ENCODE peak calls at places on chromosomes 2 and 18, in five cellular contexts. S is IMR-90, D is GM23338, Z is body of pancreas, L is B cell. J is an unnamed sample.

GRCh38 chr2:9753276-9753600 is 90.0 kb upstream of the TAF1B start:
- DNase-seq in S (peak), D (no peak), Z (no peak), L (no peak), J (no peak)

GRCh38 chr2:19425419-19425818 is 67.0 kb upstream of the OSR1 start:
- DNase-seq in S (no peak), D (no peak), Z (no peak), L (no peak), J (no peak)

GRCh38 chr2:8076453-8077284 is 605.2 kb upstream of the ID2 start:
- DNase-seq in S (no peak), D (no peak), Z (no peak), L (no peak), J (no peak)

GRCh38 chr2:128282976-128283810 is 35.5 kb downstream of the HS6ST1 start:
- DNase-seq in S (no peak), D (no peak), Z (no peak), L (no peak), J (no peak)

GRCh38 chr2:186883666-186884065 is 34.7 kb upstream of the ZSWIM2 start:
- DNase-seq in S (no peak), D (no peak), Z (no peak), L (no peak), J (peak)

GRCh38 chr18:79738041-79738461 is 58.4 kb downstream of the CTDP1 start:
- DNase-seq in S (no peak), D (no peak), Z (no peak), L (no peak), J (peak)

GRCh38 chr18:37335337-37335736 is 230.3 kb downstream of the CELF4 start:
- DNase-seq in S (no peak), D (no peak), Z (no peak), L (no peak), J (no peak)

GRCh38 chr2:200681731-200682130 is 95.9 kb downstream of the AOX1 start:
- DNase-seq in S (peak), D (no peak), Z (no peak), L (no peak), J (no peak)

GRCh38 chr18:8616026-8616401 is 6.8 kb downstream of the RAB12 start:
- DNase-seq in S (no peak), D (no peak), Z (no peak), L (no peak), J (no peak)

GRCh38 chr2:241469746-241470145 is 38.6 kb downstream of the STK25 start:
- DNase-seq in S (no peak), D (no peak), Z (no peak), L (no peak), J (no peak)

GRCh38 chr18:13241083-13241892 is 22.7 kb downstream of the LDLRAD4 start:
- DNase-seq in S (no peak), D (no peak), Z (no peak), L (no peak), J (no peak)

GRCh38 chr18:44771957-44772917 is 91.5 kb downstream of the SETBP1 start:
- DNase-seq in S (no peak), D (no peak), Z (peak), L (no peak), J (no peak)

GRCh38 chr2:207716061-207716460 is 4.6 kb downstream of the CCNYL1 start:
- DNase-seq in S (no peak), D (no peak), Z (no peak), L (no peak), J (no peak)

GRCh38 chr2:180657054-180657453 is 323.4 kb upstream of the UBE2E3 start:
- DNase-seq in S (peak), D (no peak), Z (no peak), L (no peak), J (peak)

GRCh38 chr2:179581605-179582004 is 279.8 kb downstream of the ZNF385B start:
- DNase-seq in S (no peak), D (no peak), Z (no peak), L (no peak), J (no peak)

GRCh38 chr2:179454443-179455218 is 190.0 kb upstream of the SESTD1 start:
- DNase-seq in S (peak), D (no peak), Z (no peak), L (no peak), J (no peak)

GRCh38 chr2:121316986-121317385 is 32.0 kb upstream of the TFCP2L1 start:
- DNase-seq in S (no peak), D (no peak), Z (no peak), L (no peak), J (no peak)

GRCh38 chr2:138090330-138090729 is 126.1 kb downstream of the HNMT start:
- DNase-seq in S (peak), D (peak), Z (no peak), L (no peak), J (no peak)
- TF ChIP-seq CTCF in S (peak), D (peak), Z (peak), L (no peak), J (peak)

DNA sequence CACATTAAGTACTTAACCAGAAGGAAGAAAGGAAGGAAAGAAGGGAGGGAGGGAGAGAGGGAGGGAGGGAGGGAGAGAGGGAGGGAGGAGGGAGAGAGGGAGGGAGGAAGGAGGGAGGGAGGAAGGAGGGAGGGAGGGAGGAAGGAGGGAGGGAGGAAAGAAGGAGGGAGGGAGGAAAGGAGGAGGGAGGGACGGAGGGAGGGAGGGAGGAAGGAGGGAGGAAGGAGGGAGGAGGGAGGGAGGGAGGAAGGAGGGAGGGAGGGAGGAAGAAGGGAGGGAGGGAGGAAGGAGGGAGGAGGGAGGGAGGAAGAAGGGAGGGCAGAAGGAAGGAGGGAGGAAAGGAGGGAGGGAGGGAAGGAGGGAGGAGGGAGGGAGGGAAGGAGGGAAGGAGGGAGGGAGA is 363.3 kb downstream of the MBD2 start:
- DNase-seq in S (peak), D (no peak), Z (no peak), L (no peak), J (no peak)
- TF ChIP-seq CTCF in S (no peak), D (no peak), Z (no peak), L (no peak), J (no peak)

GRCh38 chr2:13522917-13523821 is 806.4 kb downstream of the TRIB2 start:
- DNase-seq in S (no peak), D (peak), Z (peak), L (no peak), J (no peak)
- TF ChIP-seq CTCF in S (no peak), D (no peak), Z (no peak), L (no peak), J (no peak)

GRCh38 chr2:178211943-178212342 is 17.6 kb downstream of the OSBPL6 start:
- DNase-seq in S (no peak), D (peak), Z (no peak), L (no peak), J (no peak)

GRCh38 chr2:178211460-178211859 is 17.1 kb downstream of the OSBPL6 start:
- DNase-seq in S (no peak), D (peak), Z (no peak), L (no peak), J (no peak)

GRCh38 chr2:178205853-178206516 is 11.7 kb downstream of the OSBPL6 start:
- DNase-seq in S (peak), D (no peak), Z (no peak), L (no peak), J (peak)

GRCh38 chr2:178208336-178208735 is 14.0 kb downstream of the OSBPL6 start:
- DNase-seq in S (no peak), D (no peak), Z (no peak), L (no peak), J (no peak)

GRCh38 chr2:178208817-178209216 is 14.5 kb downstream of the OSBPL6 start:
- DNase-seq in S (peak), D (peak), Z (no peak), L (no peak), J (peak)
- TF ChIP-seq CTCF in S (peak), D (no peak), Z (peak), L (no peak), J (peak)

GRCh38 chr2:224449212-224450147 is 47.6 kb upstream of the FAM124B start:
- DNase-seq in S (no peak), D (peak), Z (peak), L (no peak), J (peak)
- TF ChIP-seq CTCF in S (peak), D (peak), Z (peak), L (peak), J (peak)

GRCh38 chr2:46781468-46782189 is 134.0 kb downstream of the MCFD2 start:
- DNase-seq in S (no peak), D (no peak), Z (no peak), L (no peak), J (no peak)

GRCh38 chr2:46778516-46778915 is 137.1 kb downstream of the MCFD2 start:
- DNase-seq in S (no peak), D (no peak), Z (no peak), L (no peak), J (peak)

GRCh38 chr2:46779447-46779941 is 136.1 kb downstream of the MCFD2 start:
- DNase-seq in S (peak), D (no peak), Z (peak), L (no peak), J (peak)

GRCh38 chr2:46780411-46780800 is 135.2 kb downstream of the MCFD2 start:
- DNase-seq in S (no peak), D (no peak), Z (no peak), L (no peak), J (no peak)

GRCh38 chr2:46780801-46781445 is 134.7 kb downstream of the MCFD2 start:
- DNase-seq in S (peak), D (peak), Z (no peak), L (no peak), J (peak)
- TF ChIP-seq CTCF in S (peak), D (peak), Z (no peak), L (no peak), J (peak)

DNA sequence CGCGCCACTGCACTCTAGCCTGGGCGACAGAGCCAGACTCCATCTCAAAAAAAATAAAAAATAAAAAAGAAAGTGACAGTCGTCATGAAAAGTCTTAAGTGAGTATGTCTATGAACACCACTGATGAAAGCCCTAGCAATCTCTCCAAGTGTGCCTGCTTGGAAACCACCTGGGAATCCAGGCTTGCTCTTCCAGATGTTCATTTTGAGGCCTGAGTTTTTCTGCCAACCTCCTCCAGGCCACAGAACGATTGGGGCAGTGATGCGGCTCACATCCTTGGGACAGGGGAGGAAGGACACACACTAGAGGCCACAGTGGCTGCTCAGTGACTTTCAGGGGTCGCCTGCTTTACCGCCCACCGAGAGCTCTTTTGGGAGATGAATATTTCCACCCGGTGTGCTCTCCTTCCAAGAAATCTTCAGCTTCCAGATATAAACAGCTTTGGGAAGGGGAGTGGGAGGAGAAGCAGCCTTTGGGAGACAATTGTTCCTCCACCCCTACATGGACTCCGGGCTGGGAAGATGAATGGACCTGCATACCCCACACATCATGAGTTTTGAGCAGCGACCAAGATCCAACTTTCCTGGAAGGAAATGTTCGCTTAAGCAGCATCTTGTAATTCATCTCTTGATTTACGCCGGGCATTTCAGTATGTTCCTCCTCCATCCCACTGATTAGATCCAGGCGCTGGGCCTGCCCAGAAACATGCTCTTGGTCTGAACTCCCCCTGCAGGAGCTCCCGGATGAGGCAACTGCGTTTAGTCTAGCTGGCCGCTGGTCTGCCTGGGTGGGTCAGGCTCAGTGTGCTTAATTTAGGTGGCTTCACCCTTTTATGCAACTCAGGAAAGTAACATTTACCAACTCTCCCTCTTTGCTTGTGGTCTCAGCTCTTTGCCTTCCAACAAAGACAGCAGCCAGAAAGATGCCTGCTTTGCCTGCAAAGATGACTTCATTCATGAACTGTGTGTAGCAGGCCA is 6.2 kb upstream of the ARMC9 start:
- DNase-seq in S (peak), D (peak), Z (peak), L (no peak), J (peak)
- TF ChIP-seq CTCF in S (peak), D (peak), Z (no peak), L (no peak), J (peak)